ENCODE peak calls at places on chromosome 19, in eight cellular contexts. M is NCI-H774; J is NT2/D1; W is activated CD8-positive, alpha-beta memory T cell treated with anti-CD3 and anti-CD28 coated beads for 1 hour; B is neural progenitor cell; U is progenitor cell of endocrine pancreas; N is neuronal stem cell; A is activated CD8-positive, alpha-beta T cell treated with anti-CD3 and anti-CD28 coated beads, Interleukin-2, amount 10 ng/mL, durations not matched to agents 7 days and 5 days. D is an unnamed sample.

GRCh38 chr19:13882419-13882795 is 5.5 kb downstream of the NANOS3 start:
- DNase-seq in J (no peak), N (no peak), U (no peak), B (no peak), M (no peak), A (no peak), W (no peak), D (no peak)

GRCh38 chr19:1354496-1355257 is 29.0 kb upstream of the NDUFS7 start:
- DNase-seq in M (peak), N (peak), A (peak), B (peak), W (peak), U (peak), J (peak), D (peak)

GRCh38 chr19:42111384-42111783 is 20.9 kb downstream of the POU2F2 start:
- DNase-seq in J (no peak), M (no peak), W (no peak), B (no peak), A (no peak), N (no peak), U (no peak), D (no peak)

GRCh38 chr19:33426621-33427475 is 53.3 kb downstream of the CEBPG start:
- DNase-seq in B (no peak), W (no peak), M (no peak), J (no peak), A (no peak), U (no peak), N (no peak), D (no peak)

GRCh38 chr19:4186087-4186993 is 3.9 kb downstream of the ANKRD24 start:
- DNase-seq in B (peak), W (peak), M (peak), U (peak), N (peak), A (peak), J (peak), D (peak)

GRCh38 chr19:54063350-54064078 is at the start of gene VSTM1:
- DNase-seq in M (no peak), U (no peak), B (no peak), J (no peak), A (no peak), W (no peak), N (no peak), D (no peak)

GRCh38 chr19:49324801-49325491 is at the start of gene SLC6A16:
- DNase-seq in M (no peak), N (no peak), J (no peak), B (no peak), U (peak), W (no peak), A (no peak), D (no peak)

GRCh38 chr19:10321417-10321797 is 5.6 kb upstream of the FDX2 start:
- DNase-seq in M (no peak), J (no peak), B (no peak), U (no peak), N (no peak), W (no peak), A (no peak), D (no peak)

GRCh38 chr19:6103217-6103644 is 7.1 kb downstream of the RFX2 start:
- DNase-seq in M (no peak), A (no peak), J (no peak), W (no peak), N (no peak), B (no peak), U (no peak), D (peak)

GRCh38 chr19:45471116-45471865 is 3.5 kb downstream of the FOSB start:
- DNase-seq in W (no peak), M (no peak), A (no peak), N (no peak), J (no peak), U (no peak), B (no peak), D (peak)

GRCh38 chr19:55257461-55258411 is 1.1 kb downstream of the PPP6R1 start:
- DNase-seq in W (no peak), J (no peak), N (no peak), U (no peak), A (peak), M (no peak), B (peak), D (no peak)

GRCh38 chr19:45506246-45506990 is 861 bp upstream of the VASP start:
- DNase-seq in U (peak), M (peak), J (peak), B (peak), A (peak), N (peak), W (peak), D (peak)

GRCh38 chr19:3142292-3142670 is 6.4 kb downstream of the GNA15 start:
- DNase-seq in U (no peak), N (no peak), W (no peak), M (no peak), A (no peak), J (no peak), B (no peak), D (no peak)

GRCh38 chr19:7602935-7603497 is 7.4 kb downstream of the CAMSAP3 start:
- DNase-seq in J (no peak), A (no peak), M (no peak), W (no peak), B (no peak), N (no peak), U (no peak), D (no peak)

GRCh38 chr19:10105241-10106099 is 692 bp upstream of the PPAN start:
- DNase-seq in B (no peak), M (no peak), J (no peak), N (no peak), W (peak), U (no peak), A (peak), D (no peak)

GRCh38 chr19:27765912-27766725 is 1446.8 kb downstream of the UQCRFS1 start:
- DNase-seq in N (no peak), A (peak), B (no peak), U (no peak), J (no peak), W (no peak), M (no peak), D (no peak)

GRCh38 chr19:44847144-44848035 is 1.3 kb downstream of the NECTIN2 start:
- DNase-seq in J (no peak), A (no peak), B (peak), M (peak), W (no peak), U (peak), N (peak), D (peak)

GRCh38 chr19:35843676-35844481 is 8.4 kb downstream of the NPHS1 start:
- DNase-seq in A (no peak), B (peak), M (peak), J (no peak), N (no peak), U (no peak), W (no peak), D (no peak)

GRCh38 chr19:1360818-1361461 is 22.8 kb upstream of the NDUFS7 start:
- DNase-seq in U (no peak), J (no peak), N (no peak), M (no peak), B (peak), W (no peak), A (no peak), D (no peak)

GRCh38 chr19:15829786-15830185 is 14.3 kb upstream of the OR10H1 start:
- DNase-seq in J (no peak), U (no peak), W (no peak), N (no peak), B (no peak), A (no peak), M (no peak), D (no peak)

GRCh38 chr19:49716154-49716553 is 25.2 kb downstream of the CPT1C start:
- DNase-seq in A (no peak), W (no peak), B (no peak), J (no peak), N (no peak), M (no peak), U (no peak), D (no peak)

GRCh38 chr19:38913958-38914357 is 2.0 kb upstream of the CCER2 start:
- DNase-seq in M (no peak), A (no peak), J (no peak), U (no peak), W (no peak), N (no peak), B (no peak), D (no peak)

GRCh38 chr19:18932216-18932841 is 8.7 kb downstream of the HOMER3 start:
- DNase-seq in U (peak), J (peak), M (no peak), B (peak), W (peak), A (peak), N (peak), D (peak)

GRCh38 chr19:31220540-31220939 is 128.7 kb downstream of the TSHZ3 start:
- DNase-seq in U (no peak), A (peak), W (no peak), B (peak), J (peak), N (no peak), M (no peak), D (no peak)

GRCh38 chr19:48738557-48739399 is 1.6 kb downstream of the RASIP1 start:
- DNase-seq in A (peak), N (peak), J (peak), U (peak), M (peak), B (peak), W (peak), D (peak)

GRCh38 chr19:11361771-11362731 is 6.8 kb downstream of the PLPPR2 start:
- DNase-seq in J (no peak), W (no peak), A (no peak), B (no peak), U (no peak), N (no peak), M (no peak), D (no peak)

GRCh38 chr19:39845172-39845571 is 1.0 kb downstream of the FBL start:
- DNase-seq in W (no peak), A (no peak), M (no peak), J (no peak), U (no peak), B (no peak), N (no peak), D (no peak)

GRCh38 chr19:14507704-14508246 is 10.4 kb downstream of the DNAJB1 start:
- DNase-seq in M (no peak), B (no peak), J (no peak), A (no peak), N (no peak), U (no peak), W (no peak), D (no peak)

D was measured in ascending aorta.